ENCODE peak calls at places on chromosomes 3 and 15, in four cellular contexts. W is uterus, H is stomach, B is breast epithelium. S is an unnamed sample. For H3K4me1, the result is how much of the 10 kb centered on the place peaks cover.

GRCh38 chr3:60240558-60240957 is 1010.7 kb downstream of the FHIT start:
- DNase-seq in B (no peak), W (no peak), H (no peak), S (no peak)

GRCh38 chr3:133362539-133362938 is 37.3 kb upstream of the BFSP2 start:
- DNase-seq in W (no peak), B (no peak), H (no peak), S (no peak)

GRCh38 chr3:85592256-85592655 is 633.5 kb downstream of the CADM2 start:
- DNase-seq in H (no peak), W (no peak), B (no peak), S (no peak)

GRCh38 chr3:98371186-98371585 is 17.5 kb downstream of the OR5K4 start:
- DNase-seq in B (no peak), W (no peak), H (no peak), S (no peak)

GRCh38 chr3:10395671-10396070 is 74.8 kb upstream of the SEC13 start:
- DNase-seq in B (peak), W (no peak), H (no peak), S (no peak)

GRCh38 chr3:196193738-196194541 is 17.3 kb downstream of the ZDHHC19 start:
- DNase-seq in B (no peak), H (peak), W (no peak), S (no peak)

GRCh38 chr3:52088445-52089367 is 32.3 kb upstream of the DUSP7 start:
- DNase-seq in H (no peak), W (peak), B (no peak), S (no peak)

GRCh38 chr15:38414351-38414750 is 39.6 kb upstream of the FAM98B start:
- DNase-seq in B (no peak), W (peak), H (peak), S (peak)

GRCh38 chr15:81152339-81152738 is 18.3 kb downstream of the CFAP161 start:
- DNase-seq in W (no peak), H (no peak), B (no peak), S (no peak)
- TF ChIP-seq CTCF in W (no peak), H (no peak), B (no peak), S (no peak)

DNA sequence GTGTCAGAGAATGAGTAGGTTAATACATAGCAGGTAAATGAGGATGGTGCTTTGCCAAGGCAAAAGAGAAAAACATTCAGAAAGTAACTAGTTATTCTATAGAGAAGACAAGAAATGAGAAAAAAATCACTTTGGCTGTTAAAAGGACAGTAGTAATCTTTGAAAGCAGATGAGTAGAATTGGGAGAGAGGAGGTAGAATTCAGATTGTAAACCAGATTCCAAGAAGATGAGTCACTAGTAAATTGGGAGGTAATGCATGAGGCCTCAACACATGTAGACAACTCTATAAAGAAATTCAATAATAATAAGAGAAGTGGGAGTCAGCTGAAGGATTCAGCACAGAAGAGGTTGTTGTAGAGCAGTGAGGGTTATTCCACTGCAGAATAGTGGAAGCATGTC is 81.4 kb downstream of the MBNL1 start:
- DNase-seq in B (no peak), W (no peak), H (no peak), S (no peak)
- H3K4me1 ChIP-seq in B (under half), W (under half), H (under half), S (half or more)

DNA sequence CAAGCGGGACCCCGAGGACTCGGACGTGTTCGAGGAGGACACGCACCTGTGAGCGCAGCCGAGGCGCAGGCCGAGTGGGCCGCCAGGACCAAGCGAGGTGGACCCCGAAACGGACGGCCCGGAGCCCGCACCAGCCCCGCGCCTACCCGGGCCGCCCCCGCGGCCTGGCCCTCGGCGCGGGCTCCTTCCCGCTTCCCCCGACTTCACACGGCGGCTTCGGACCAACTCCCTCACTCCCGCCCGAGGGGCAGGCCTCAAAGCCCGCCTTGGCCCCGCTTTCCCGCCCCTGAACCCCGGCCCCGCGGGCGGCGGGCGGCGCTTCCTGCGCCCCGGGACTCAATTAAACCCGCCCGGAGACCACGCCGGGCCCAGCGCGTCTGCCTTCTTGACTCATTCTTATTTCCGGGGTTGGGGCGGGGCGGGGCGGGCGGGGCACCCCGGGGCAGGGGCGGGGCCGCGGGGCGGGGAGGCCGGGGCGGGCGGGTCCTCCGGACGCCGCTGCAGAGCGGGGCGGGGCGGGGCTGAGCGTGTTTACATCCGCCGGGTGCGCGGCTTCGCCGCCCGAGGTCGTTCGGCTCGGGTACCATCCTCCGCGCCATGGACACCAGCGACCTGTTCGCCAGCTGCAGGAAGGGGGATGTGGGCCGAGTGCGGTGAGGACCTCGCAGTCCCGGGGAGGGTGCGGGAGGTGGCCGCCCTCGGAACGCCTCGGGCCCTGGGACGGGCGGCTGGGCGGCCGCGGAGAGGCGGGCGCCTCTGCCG is at the start of gene ABTB1:
- DNase-seq in W (peak), H (peak), B (peak), S (peak)
- TF ChIP-seq POLR2A in W (peak), H (no peak), B (peak), S (no peak)

DNA sequence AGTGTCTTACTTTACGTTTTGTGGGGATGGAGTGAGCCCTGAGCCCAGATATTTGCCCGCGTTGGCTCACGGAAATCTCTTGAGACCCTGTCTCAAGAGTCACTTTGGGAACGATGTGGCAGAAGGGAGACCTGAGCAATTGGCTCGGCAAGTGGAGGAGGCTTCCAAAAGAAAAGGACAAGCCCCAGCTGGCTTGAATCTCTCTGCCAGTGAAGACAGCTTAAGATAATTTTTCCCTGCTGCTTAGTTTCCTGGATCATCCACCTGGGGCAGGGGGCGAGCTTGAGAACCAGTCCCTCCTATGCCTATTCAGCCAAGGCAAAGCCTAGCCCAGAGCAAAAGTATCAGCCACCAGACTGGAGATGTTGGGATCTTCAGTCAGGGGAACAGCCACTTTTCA is 708 bp downstream of the SEC22A start:
- DNase-seq in W (no peak), H (no peak), B (no peak), S (no peak)
- TF ChIP-seq CTCF in W (no peak), H (no peak), B (no peak), S (no peak)

DNA sequence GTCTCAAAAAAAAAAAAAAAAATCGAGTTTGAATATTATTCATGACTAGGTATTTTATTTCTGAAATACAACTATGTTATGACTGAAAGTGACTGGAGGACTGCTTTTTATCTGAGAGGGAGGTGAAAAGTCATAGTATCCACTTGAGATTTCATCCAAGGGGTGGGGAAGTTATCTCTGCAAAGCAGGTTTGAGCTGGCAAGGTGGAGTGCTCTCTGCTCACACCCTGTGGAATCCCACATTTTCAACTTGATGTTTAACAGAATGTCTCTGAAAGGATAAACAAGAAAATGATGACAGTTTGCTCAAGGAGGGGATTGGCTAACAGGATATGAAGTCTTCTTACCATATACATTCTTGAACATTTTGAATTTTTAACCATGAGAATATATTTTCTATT is 27.3 kb upstream of the SEC62 start:
- DNase-seq in W (no peak), B (no peak), H (no peak), S (no peak)
- H3K4me1 ChIP-seq in W (under half), B (under half), H (under half), S (under half)

DNA sequence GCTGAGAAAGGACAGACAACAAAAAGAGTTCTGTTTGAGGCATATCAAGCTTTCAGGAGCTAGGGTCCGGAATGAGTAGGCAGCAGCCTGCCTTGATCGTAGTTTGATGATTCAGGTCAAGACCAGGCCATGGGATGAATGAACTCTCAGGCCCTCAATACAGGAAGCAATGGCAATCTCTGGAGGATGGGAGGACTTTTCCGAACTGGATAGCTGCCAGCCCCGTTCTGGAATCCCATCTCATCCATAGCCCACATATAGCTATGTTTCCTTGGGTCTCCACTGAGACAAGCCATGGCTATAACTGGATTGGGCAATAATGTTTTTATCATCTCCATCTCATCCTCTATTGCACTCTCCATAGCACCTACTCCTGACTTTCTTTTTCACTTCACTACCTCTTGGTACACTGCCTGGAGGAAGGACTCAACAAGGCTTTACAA is 12.8 kb downstream of the AHSG start:
- DNase-seq in W (no peak), H (no peak), B (no peak), S (no peak)
- TF ChIP-seq POLR2A in W (no peak), H (no peak), B (no peak), S (no peak)

GRCh38 chr3:170040283-170040907 is 2.6 kb downstream of the GPR160 start:
- DNase-seq in W (no peak), B (no peak), H (no peak), S (no peak)

GRCh38 chr3:170043506-170043905 is 5.7 kb downstream of the GPR160 start:
- DNase-seq in W (no peak), H (no peak), B (no peak), S (no peak)

GRCh38 chr3:170037463-170038433 is at the start of gene GPR160:
- DNase-seq in H (peak), B (peak), W (peak), S (no peak)

GRCh38 chr3:170033489-170033888 is 4.3 kb upstream of the GPR160 start:
- DNase-seq in B (no peak), H (no peak), W (no peak), S (no peak)

GRCh38 chr3:170038434-170039110 is 777 bp downstream of the GPR160 start:
- DNase-seq in H (peak), W (no peak), B (no peak), S (no peak)
- TF ChIP-seq CTCF in H (no peak), W (no peak), B (peak), S (no peak)

GRCh38 chr3:17986393-17986816 is 244.0 kb upstream of the TBC1D5 start:
- DNase-seq in H (no peak), B (no peak), W (no peak), S (no peak)

GRCh38 chr3:17979911-17980310 is 237.5 kb upstream of the TBC1D5 start:
- DNase-seq in W (no peak), H (no peak), B (no peak), S (no peak)

GRCh38 chr3:17982211-17982880 is 239.9 kb upstream of the TBC1D5 start:
- DNase-seq in W (no peak), B (no peak), H (no peak), S (no peak)

GRCh38 chr3:17983106-17983505 is 240.7 kb upstream of the TBC1D5 start:
- DNase-seq in H (no peak), W (no peak), B (no peak), S (no peak)

DNA sequence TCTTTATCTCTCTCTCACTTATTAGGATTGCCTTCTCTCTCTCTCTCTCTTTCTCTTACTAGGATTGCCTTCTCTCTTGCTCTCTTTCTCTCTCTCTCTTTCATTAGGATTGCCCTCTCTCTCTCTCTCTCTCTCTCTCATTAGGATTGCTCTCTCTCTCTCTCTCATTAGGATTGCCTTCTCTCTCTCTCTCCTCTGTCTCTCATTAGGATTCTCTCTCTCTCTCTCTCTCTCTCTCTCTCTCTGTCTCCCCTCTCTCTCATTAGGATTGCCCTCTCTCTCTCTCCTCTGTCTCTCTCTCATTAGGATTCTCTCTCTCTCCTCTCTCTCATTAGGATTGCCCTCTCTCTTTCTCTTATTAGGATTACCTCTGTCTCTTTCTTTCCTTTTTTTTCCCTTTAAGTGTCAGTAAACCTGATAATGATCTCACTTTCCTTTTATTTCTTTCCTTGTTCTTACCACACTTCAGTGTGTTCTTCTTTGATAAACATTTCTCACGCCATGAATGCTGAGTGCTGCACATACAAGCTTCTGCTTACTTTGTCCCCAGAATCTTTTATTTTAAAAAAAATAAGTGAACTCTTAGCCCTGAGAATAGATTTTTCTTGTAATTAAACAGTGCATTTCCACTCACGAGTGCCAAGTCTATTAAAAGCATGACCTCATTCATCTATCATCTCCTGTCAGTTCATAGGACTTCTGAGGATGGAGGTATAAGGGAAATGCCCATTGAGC is 243.4 kb upstream of the TBC1D5 start:
- DNase-seq in W (no peak), B (no peak), H (no peak), S (no peak)
- H3K4me1 ChIP-seq in W (under half), B (under half), H (under half), S (under half)

DNA sequence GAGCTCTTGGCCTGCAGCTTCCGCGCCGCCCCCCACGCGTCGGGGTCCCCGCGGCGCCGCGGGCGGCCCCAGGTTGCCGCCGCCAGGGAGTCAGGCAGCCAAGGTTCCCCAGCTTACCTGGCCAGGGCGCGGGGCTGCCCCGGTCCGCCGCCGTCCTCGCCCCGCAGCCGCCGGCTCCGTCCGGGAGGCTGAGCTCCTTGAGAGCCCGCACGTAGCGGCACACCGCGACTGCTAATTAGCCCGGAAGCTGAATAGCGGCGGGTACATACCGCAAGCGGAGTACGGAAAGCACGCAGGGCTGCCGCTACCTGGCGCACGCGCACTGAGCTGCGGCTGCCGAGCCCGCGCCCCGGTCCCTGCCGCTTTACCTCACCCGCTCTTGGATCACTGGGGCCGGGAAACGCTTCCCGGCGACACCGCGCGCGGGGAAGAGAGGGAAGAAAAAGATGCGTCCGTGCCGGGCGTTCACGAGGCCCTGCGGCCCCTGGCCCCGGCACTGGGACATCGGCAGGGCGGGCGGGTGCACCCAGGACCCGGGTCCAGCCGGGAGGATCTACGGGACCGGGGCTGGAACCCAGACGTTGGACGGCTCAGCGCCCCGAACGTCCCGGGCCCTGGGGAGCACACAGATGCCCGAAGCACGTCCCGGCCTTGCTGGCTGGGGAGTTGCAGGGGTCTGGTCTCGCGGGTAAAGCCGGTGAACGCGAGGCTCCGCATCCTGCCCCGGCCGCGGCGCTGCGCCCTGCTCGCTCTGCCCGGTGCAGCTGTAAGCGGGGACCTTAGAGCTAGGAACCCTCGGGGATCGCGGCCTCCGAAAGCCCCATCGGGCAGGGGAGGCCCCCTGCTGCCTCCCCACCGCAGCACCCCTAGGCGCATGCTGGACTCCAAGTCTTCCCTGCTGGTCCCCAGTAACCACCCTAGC is at the start of gene GOLGA8B:
- DNase-seq in W (peak), B (no peak), H (peak), S (peak)
- TF ChIP-seq POLR2A in W (no peak), B (no peak), H (no peak), S (no peak)